ENCODE peak calls at places on chromosomes 11 and 22, in seven cellular contexts. W is K562, R is HepG2, M is tibial nerve, T is ovary, C is transverse colon, G is sigmoid colon. J is an unnamed sample.

GRCh38 chr11:15591112-15591537 is 476.4 kb downstream of the INSC start:
- DNase-seq in W (no peak), R (no peak), M (no peak), T (peak; percentile 32), C (no peak), G (no peak), J (no peak)

GRCh38 chr11:126123686-126124085 is 61.0 kb upstream of the CDON start:
- DNase-seq in W (no peak), R (no peak), M (no peak), T (no peak), C (no peak), G (no peak), J (no peak)

GRCh38 chr22:47734511-47734910 is 972.1 kb downstream of the TBC1D22A start:
- DNase-seq in W (no peak), R (no peak), M (no peak), T (no peak), C (no peak), G (no peak), J (no peak)

GRCh38 chr11:33735426-33736147 is 636 bp downstream of the CD59 start:
- DNase-seq in W (peak; percentile 32), R (peak; percentile 34), M (no peak), T (peak; percentile 26), C (peak; percentile 57), G (no peak), J (peak; percentile 50)

GRCh38 chr11:8091671-8092070 is 10.7 kb downstream of the TUB start:
- DNase-seq in W (no peak), R (no peak), M (no peak), T (no peak), C (no peak), G (peak; percentile 60), J (no peak)

GRCh38 chr11:123111465-123111864 is 49.5 kb upstream of the HSPA8 start:
- DNase-seq in W (peak; percentile 57), R (peak; percentile 38), M (no peak), T (no peak), C (no peak), G (no peak), J (no peak)

GRCh38 chr22:27267145-27267544 is 534.4 kb downstream of the MN1 start:
- DNase-seq in W (no peak), R (no peak), M (no peak), T (no peak), C (no peak), G (no peak), J (no peak)

GRCh38 chr11:130214861-130215530 is 55.4 kb downstream of the ST14 start:
- DNase-seq in W (no peak), R (no peak), M (no peak), T (peak; percentile 2), C (no peak), G (no peak), J (peak; percentile 5)

GRCh38 chr11:130980463-130980862 is 64.2 kb upstream of the SNX19 start:
- DNase-seq in W (no peak), R (no peak), M (no peak), T (no peak), C (no peak), G (no peak), J (no peak)

DNA sequence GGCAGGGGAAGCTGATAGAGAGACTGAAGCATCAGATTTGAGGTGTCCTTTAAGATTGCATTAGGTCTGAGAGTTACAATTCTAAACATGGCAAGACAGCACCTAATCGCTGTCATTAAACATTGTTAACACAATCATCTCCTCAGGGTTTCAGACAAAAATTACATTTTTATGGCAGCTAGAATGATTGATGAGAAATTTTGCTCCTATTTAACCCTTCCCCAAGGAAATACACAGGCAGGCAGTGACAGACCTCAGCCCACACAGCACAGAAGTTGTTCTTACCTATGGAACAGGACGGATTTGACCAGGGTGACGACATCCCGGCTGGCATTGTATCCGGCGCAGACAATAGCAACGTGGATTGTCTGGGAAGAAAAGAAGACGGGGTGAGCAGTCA is 294.3 kb downstream of the LARGE1 start:
- DNase-seq in W (no peak), R (no peak), M (no peak), T (no peak), C (no peak), G (no peak), J (no peak)
- TF ChIP-seq EP300 in W (no peak), R (no peak), M (no peak), T (no peak), C (no peak), G (no peak), J (no peak)

GRCh38 chr22:45105281-45105700 is 58.4 kb upstream of the NUP50 start:
- DNase-seq in W (no peak), R (peak; percentile 35), M (no peak), T (no peak), C (no peak), G (no peak), J (no peak)

GRCh38 chr22:45103756-45104155 is 60.0 kb upstream of the NUP50 start:
- DNase-seq in W (no peak), R (no peak), M (no peak), T (no peak), C (no peak), G (no peak), J (no peak)

GRCh38 chr22:45101828-45102227 is 61.9 kb upstream of the NUP50 start:
- DNase-seq in W (peak; percentile 30), R (peak; percentile 67), M (no peak), T (peak; percentile 23), C (peak; percentile 53), G (peak; percentile 78), J (peak; percentile 53)

GRCh38 chr22:45104313-45104712 is 59.4 kb upstream of the NUP50 start:
- DNase-seq in W (no peak), R (no peak), M (no peak), T (no peak), C (no peak), G (no peak), J (no peak)

DNA sequence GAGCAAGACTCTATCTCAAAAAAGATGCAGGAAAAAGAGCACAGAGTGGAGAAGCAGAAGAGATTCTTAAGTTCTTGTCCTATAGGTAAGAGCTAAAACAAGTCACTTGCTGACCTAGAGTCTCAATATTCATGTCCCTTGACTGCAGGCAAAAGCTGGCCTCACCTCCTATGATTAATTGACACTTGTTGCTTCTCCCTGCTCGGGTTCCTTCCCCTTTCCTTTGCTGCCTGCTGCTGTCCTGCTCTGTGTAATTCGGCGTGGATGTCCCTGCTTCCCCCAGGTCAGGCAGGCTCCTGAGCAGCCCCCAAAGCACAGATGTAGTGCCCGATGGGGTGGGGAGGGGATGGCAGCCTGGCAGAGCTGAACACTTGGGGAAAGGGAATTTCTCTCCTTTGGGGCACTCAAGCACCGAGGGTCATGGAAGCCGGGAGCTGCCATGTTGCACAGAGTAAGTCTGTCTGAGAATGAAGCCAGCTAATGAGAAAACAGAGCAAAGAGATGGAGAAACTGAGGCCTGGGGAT is 60.8 kb upstream of the NUP50 start:
- DNase-seq in W (no peak), R (no peak), M (no peak), T (no peak), C (no peak), G (no peak), J (no peak)
- H3K27me3 ChIP-seq in W (peaks cover 2% of the 10 kb centered on the region), R (peaks cover 2% of the 10 kb centered on the region), M (no peaks in the 10 kb centered on the region), T (no peaks in the 10 kb centered on the region), C (peaks cover 18% of the 10 kb centered on the region), G (peaks cover 32% of the 10 kb centered on the region), J (peaks cover 11% of the 10 kb centered on the region)

GRCh38 chr11:70128435-70128906 is 50.4 kb downstream of the ANO1 start:
- DNase-seq in W (no peak), R (peak; percentile 14), M (no peak), T (no peak), C (no peak), G (no peak), J (peak; percentile 74)
- H3K27ac ChIP-seq in W (no peak overlapping the region), R (no peak overlapping the region), M (no peak overlapping the region), T (no peak overlapping the region), C (no peak overlapping the region), G (no peak overlapping the region), J (no peak overlapping the region)

GRCh38 chr11:69638941-69639681 is 1.8 kb upstream of the CCND1 start:
- DNase-seq in W (peak; percentile 81), R (peak; percentile 90), M (peak; percentile 77), T (peak; percentile 33), C (peak; percentile 94), G (peak; percentile 91), J (peak; percentile 91)
- TF ChIP-seq EP300 in W (no peak), R (no peak), M (peak; percentile 42), T (no peak), C (no peak), G (no peak), J (no peak)

GRCh38 chr11:65585396-65586246 is 9.8 kb downstream of the EHBP1L1 start:
- DNase-seq in W (no peak), R (no peak), M (no peak), T (no peak), C (no peak), G (no peak), J (no peak)
- H3K27me3 ChIP-seq in W (no peaks in the 10 kb centered on the region), R (no peaks in the 10 kb centered on the region), M (no peaks in the 10 kb centered on the region), T (no peaks in the 10 kb centered on the region), C (no peaks in the 10 kb centered on the region), G (no peaks in the 10 kb centered on the region), J (no peaks in the 10 kb centered on the region)

GRCh38 chr11:132244871-132245557 is 874.6 kb downstream of the NTM start:
- DNase-seq in W (no peak), R (no peak), M (no peak), T (no peak), C (no peak), G (no peak), J (no peak)
- H3K27ac ChIP-seq in W (no peak overlapping the region), R (no peak overlapping the region), M (no peak overlapping the region), T (no peak overlapping the region), C (no peak overlapping the region), G (no peak overlapping the region), J (no peak overlapping the region)

GRCh38 chr22:37449281-37449680 is 22.0 kb upstream of the ELFN2 start:
- DNase-seq in W (no peak), R (no peak), M (no peak), T (no peak), C (no peak), G (no peak), J (no peak)
- TF ChIP-seq EP300 in W (no peak), R (no peak), M (no peak), T (no peak), C (no peak), G (no peak), J (no peak)